ENCODE peak calls at places on chromosomes 16 and 17, in six cellular contexts. F, O, G, X, I and U are unnamed samples.

GRCh38 chr16:27317320-27317719 is 3.5 kb downstream of the IL4R start:
- DNase-seq in I (no peak), O (no peak), X (no peak), G (no peak), F (no peak), U (no peak)

GRCh38 chr17:596763-597644 is 117.6 kb downstream of the VPS53 start:
- DNase-seq in I (no peak), O (no peak), G (no peak), F (peak; percentile 36), X (no peak), U (no peak)

GRCh38 chr16:13063457-13063856 is 162.1 kb downstream of the SHISA9 start:
- DNase-seq in I (no peak), G (no peak), O (no peak), X (no peak), F (no peak), U (no peak)

GRCh38 chr16:68347605-68348004 is 36.8 kb downstream of the PRMT7 start:
- DNase-seq in I (no peak), O (no peak), X (no peak), G (no peak), F (no peak), U (no peak)

GRCh38 chr16:8887952-8888560 is 5.9 kb downstream of the LITAFD start:
- DNase-seq in X (no peak), G (no peak), F (peak; percentile 48), I (peak; percentile 48), O (peak; percentile 94), U (peak; percentile 71)

GRCh38 chr17:5396612-5397011 is 22.9 kb downstream of the NUP88 start:
- DNase-seq in X (no peak), F (no peak), O (no peak), I (no peak), G (no peak), U (no peak)

GRCh38 chr17:27207073-27207511 is 86.8 kb upstream of the WSB1 start:
- DNase-seq in F (no peak), I (no peak), O (no peak), G (no peak), X (no peak), U (no peak)

GRCh38 chr17:4142107-4142900 is 526 bp downstream of the ZZEF1 start:
- DNase-seq in O (peak; percentile 20), I (peak; percentile 32), X (no peak), G (peak; percentile 46), F (peak; percentile 46), U (peak; percentile 19)

GRCh38 chr17:72421128-72422092 is 300.6 kb downstream of the SOX9 start:
- DNase-seq in I (peak; percentile 71), G (peak; percentile 82), O (peak; percentile 49), X (no peak), F (peak; percentile 3), U (no peak)

GRCh38 chr16:89970011-89970410 is 21.5 kb downstream of the DEF8 start:
- DNase-seq in X (no peak), O (no peak), I (no peak), F (no peak), G (no peak), U (no peak)

GRCh38 chr17:75295220-75296158 is 6.3 kb upstream of the SLC25A19 start:
- DNase-seq in O (no peak), X (no peak), F (peak; percentile 48), G (no peak), I (no peak), U (no peak)

DNA sequence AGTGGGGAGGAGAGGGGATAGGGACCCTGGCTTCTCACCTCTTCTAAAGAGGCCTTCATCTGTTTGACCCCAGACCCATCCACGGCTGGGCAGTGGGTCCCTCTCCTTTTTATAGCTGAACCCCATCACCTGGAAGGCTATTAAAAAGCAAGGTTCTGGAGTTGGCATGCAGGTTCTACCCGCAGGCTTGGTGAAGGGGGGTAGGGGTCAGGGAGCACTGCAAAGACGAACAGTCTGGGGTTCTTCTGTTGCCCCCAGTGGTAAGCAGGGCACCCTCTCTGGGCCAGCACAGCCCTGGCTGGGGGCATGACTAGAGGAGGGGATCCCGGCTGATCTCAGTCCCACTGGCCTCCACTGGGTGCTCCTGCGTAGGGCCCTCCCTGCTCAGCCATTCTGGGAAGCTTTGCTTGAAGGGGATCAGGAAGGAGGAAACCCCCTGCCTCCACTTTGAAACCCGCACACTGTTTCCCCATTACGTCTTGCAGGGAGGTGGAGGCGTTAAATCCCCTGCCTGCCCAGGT is 13.6 kb downstream of the CMIP start:
- DNase-seq in F (no peak), G (no peak), I (no peak), O (no peak), X (no peak), U (no peak)
- H3K36me3 ChIP-seq in F (peaks cover 57% of the 10 kb centered on the region), G (no peaks in the 10 kb centered on the region), I (peaks cover 16% of the 10 kb centered on the region), O (peaks cover 6% of the 10 kb centered on the region), X (peaks cover 6% of the 10 kb centered on the region), U (no peaks in the 10 kb centered on the region)

GRCh38 chr16:35314298-35314697 is 1854.9 kb downstream of the TP53TG3F start:
- DNase-seq in F (no peak), X (peak; percentile 84), O (no peak), G (no peak), I (no peak), U (no peak)
- H3K9me3 ChIP-seq in F (no peaks in the 10 kb centered on the region), X (no peaks in the 10 kb centered on the region), O (peaks cover 13% of the 10 kb centered on the region), G (peaks cover 4% of the 10 kb centered on the region), I (peaks cover 32% of the 10 kb centered on the region), U (no peaks in the 10 kb centered on the region)

GRCh38 chr17:13761221-13761620 is 159.5 kb upstream of the HS3ST3A1 start:
- DNase-seq in I (no peak), X (no peak), G (no peak), O (no peak), F (no peak), U (no peak)
- H3K36me3 ChIP-seq in I (no peaks in the 10 kb centered on the region), X (no peaks in the 10 kb centered on the region), G (no peaks in the 10 kb centered on the region), O (no peaks in the 10 kb centered on the region), F (no peaks in the 10 kb centered on the region), U (no peaks in the 10 kb centered on the region)

DNA sequence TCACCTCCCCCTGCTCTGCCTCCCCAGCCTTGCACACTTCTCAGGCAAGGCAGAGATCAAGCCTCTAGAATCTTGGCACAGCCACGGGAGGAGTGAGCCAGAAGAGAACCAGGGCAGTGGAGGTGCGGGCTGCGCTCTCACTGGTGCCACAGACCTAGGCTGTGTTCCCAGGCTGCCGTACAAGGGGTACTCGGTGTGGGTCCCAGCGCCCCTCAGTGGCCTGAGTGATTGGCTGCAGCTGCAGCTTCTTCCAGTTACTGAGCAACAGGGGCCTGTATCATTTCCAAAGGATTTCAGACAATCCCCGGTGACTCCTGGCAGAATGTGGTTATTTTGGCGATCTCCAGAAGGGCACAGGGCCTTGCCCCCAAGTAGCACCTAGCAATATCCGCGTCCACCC is 1852.1 kb downstream of the TP53TG3F start:
- DNase-seq in F (no peak), O (no peak), G (no peak), I (no peak), X (no peak), U (no peak)
- H3K9me3 ChIP-seq in F (no peaks in the 10 kb centered on the region), O (peaks cover 17% of the 10 kb centered on the region), G (peaks cover 8% of the 10 kb centered on the region), I (peaks cover 24% of the 10 kb centered on the region), X (no peaks in the 10 kb centered on the region), U (no peaks in the 10 kb centered on the region)

DNA sequence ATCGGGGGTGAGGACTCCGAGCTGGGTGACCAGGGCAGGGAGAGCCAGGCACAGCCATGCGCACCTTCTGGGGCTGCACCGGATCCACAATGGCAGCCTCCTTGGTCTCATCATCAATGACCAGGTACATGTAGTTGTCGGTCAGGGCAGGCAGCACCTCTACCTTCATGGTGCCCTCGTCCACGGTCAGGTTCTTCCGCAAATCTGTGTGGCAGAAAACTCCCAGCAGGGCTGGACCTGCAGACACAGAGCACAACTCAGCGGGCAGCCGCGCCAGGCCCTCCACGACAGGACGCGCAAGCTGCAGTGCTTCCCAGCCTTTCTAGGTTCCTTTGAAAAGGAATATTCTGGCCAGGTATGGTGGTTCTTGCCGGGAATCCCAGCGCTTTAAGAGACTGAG is 3.8 kb downstream of the HAGH start:
- DNase-seq in X (no peak), F (no peak), O (no peak), G (no peak), I (no peak), U (no peak)
- H3K36me3 ChIP-seq in X (peaks cover 52% of the 10 kb centered on the region), F (no peaks in the 10 kb centered on the region), O (peaks cover 3% of the 10 kb centered on the region), G (peaks cover 15% of the 10 kb centered on the region), I (peaks cover 53% of the 10 kb centered on the region), U (peaks cover 52% of the 10 kb centered on the region)

DNA sequence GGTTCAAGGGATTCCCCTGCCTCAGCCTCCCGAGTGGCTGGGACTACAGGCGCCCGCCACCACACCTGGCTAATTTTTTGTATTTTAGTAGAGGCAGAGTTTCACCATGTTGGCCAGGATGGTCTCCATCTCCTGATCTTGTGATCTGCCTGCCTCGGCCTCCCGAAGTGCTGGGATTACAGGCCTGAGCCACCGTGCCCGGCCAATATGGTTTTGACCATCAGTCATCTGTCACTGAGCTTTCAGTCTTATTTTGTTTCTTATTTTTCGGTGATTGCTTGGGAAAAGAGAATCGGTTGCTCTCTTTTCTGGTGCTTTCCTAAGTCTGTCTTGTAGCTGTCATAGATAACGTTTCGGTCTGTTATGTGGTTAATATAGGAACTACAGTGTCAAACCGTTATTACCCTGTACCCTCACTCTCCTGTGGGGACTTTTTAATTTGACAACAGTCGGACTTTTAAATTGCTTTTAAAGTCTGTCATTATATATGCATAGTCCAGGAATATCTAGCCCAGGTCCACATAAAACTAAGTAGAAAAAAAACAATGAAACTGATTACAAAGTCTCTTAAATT is 453.4 kb downstream of the KCNJ18 start:
- DNase-seq in X (no peak), I (no peak), O (no peak), G (no peak), F (peak; percentile 33), U (no peak)
- H3K9me3 ChIP-seq in X (no peaks in the 10 kb centered on the region), I (peaks cover 7% of the 10 kb centered on the region), O (no peaks in the 10 kb centered on the region), G (no peaks in the 10 kb centered on the region), F (no peaks in the 10 kb centered on the region), U (peaks cover 22% of the 10 kb centered on the region)

DNA sequence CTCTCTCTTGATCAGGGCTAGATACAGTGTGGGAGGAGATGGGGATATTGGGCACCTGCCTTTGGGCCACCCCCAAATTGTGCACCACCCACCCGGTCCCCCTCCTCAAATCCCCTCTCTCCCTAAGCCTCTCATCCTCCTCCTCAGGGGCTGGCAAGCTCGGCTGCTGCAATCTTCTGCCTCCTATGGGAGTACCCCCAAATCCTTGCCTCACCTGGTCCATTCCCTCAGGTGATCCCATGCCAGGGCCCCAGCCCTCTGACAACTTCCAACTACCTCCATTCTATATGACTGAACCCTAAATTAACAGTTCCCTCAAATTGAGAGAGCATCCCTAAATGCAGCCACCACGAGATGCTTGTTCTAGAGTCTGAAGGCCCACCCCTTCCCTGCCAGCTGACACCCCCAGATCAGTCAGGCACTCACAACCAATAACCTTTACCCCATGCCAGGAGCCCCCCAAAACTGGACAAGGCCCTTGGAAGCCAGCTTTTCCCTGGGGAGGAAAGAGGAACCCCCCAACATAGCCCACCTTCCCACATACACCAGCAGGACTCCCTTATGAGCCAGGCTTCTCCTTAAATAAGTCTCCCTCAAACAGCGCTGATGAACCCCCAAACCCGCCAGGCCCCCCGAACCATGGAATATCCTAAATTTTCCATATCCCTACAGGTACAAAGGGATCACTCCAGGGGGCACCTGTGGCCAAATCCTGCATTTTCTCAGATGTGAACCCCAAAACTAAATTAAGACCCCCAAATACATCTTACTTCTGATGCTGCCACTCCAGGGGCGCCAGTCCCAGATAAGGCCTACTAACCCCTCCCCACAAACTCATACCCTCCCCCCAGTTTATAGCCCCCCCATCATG is 3.2 kb downstream of the DLG4 start:
- DNase-seq in X (no peak), F (no peak), G (no peak), O (no peak), I (no peak), U (no peak)
- H3K36me3 ChIP-seq in X (peaks cover 7% of the 10 kb centered on the region), F (peaks cover 11% of the 10 kb centered on the region), G (no peaks in the 10 kb centered on the region), O (no peaks in the 10 kb centered on the region), I (peaks cover 3% of the 10 kb centered on the region), U (peaks cover 8% of the 10 kb centered on the region)

GRCh38 chr17:52546493-52546892 is 388.0 kb upstream of the CA10 start:
- DNase-seq in I (no peak), G (no peak), X (no peak), F (no peak), O (no peak), U (no peak)
- H3K9me3 ChIP-seq in I (no peaks in the 10 kb centered on the region), G (no peaks in the 10 kb centered on the region), X (no peaks in the 10 kb centered on the region), F (peaks cover 5% of the 10 kb centered on the region), O (no peaks in the 10 kb centered on the region), U (no peaks in the 10 kb centered on the region)

GRCh38 chr17:81858170-81858966 is 2.0 kb downstream of the P4HB start:
- DNase-seq in I (no peak), G (no peak), F (no peak), O (no peak), X (no peak), U (no peak)
- H3K36me3 ChIP-seq in I (peaks cover 63% of the 10 kb centered on the region), G (peaks cover 10% of the 10 kb centered on the region), F (peaks cover 81% of the 10 kb centered on the region), O (peaks cover 52% of the 10 kb centered on the region), X (peaks cover 55% of the 10 kb centered on the region), U (peaks cover 52% of the 10 kb centered on the region)